ENCODE peak calls at places on chromosomes 4 and X, in six cellular contexts. V is thyroid gland, Q is hepatocyte, J is uterus, Y is testis, P is Calu3. A is an unnamed sample.

GRCh38 chrX:107704181-107704580 is 71.4 kb downstream of the TSC22D3 start:
- DNase-seq in P (no peak), V (peak), Q (no peak), Y (no peak), J (no peak), A (no peak)

GRCh38 chr4:122854860-122855259 is 28.2 kb downstream of the FGF2 start:
- DNase-seq in Q (no peak), Y (no peak), J (no peak), P (peak), V (no peak), A (no peak)

GRCh38 chrX:77415161-77415560 is 32.0 kb upstream of the FGF16 start:
- DNase-seq in V (no peak), J (no peak), Q (no peak), Y (no peak), P (no peak), A (no peak)

GRCh38 chr4:166087569-166087968 is 214.5 kb downstream of the TLL1 start:
- DNase-seq in V (no peak), Y (no peak), Q (no peak), P (no peak), J (no peak), A (no peak)

GRCh38 chr4:56870927-56871326 is 36.8 kb upstream of the REST start:
- DNase-seq in P (no peak), V (no peak), Y (no peak), J (no peak), Q (peak), A (no peak)

GRCh38 chr4:186724048-186724860 is 598 bp upstream of the FAT1 start:
- DNase-seq in Y (peak), J (peak), Q (peak), V (peak), P (no peak), A (no peak)

GRCh38 chr4:92381640-92382039 is 77.9 kb downstream of the GRID2 start:
- DNase-seq in J (no peak), P (no peak), V (no peak), Q (no peak), Y (no peak), A (no peak)

GRCh38 chr4:107719211-107719926 is 665 bp downstream of the PAPSS1 start:
- DNase-seq in V (peak), P (peak), J (peak), Q (no peak), Y (no peak), A (peak)

GRCh38 chrX:74090049-74090448 is 213.9 kb upstream of the ZCCHC13 start:
- DNase-seq in Q (no peak), V (no peak), P (no peak), Y (no peak), J (no peak), A (no peak)

GRCh38 chr4:151418385-151418784 is 9.4 kb downstream of the FHIP1A start:
- DNase-seq in J (no peak), P (peak), Q (peak), V (peak), Y (no peak), A (no peak)

GRCh38 chrX:3743821-3744439 is 30.5 kb upstream of the PRKX start:
- DNase-seq in P (no peak), Q (no peak), Y (no peak), V (no peak), J (no peak), A (no peak)

GRCh38 chr4:85953651-85954018 is 406.2 kb downstream of the MAPK10 start:
- DNase-seq in V (peak), Q (peak), J (no peak), Y (no peak), P (peak), A (no peak)

GRCh38 chr4:54539500-54540029 is 118.2 kb upstream of the KIT start:
- DNase-seq in Y (peak), P (peak), V (peak), J (no peak), Q (peak), A (no peak)

GRCh38 chr4:164997324-164997723 is 19.9 kb upstream of the TRIM61 start:
- DNase-seq in Y (no peak), Q (no peak), P (peak), J (no peak), V (no peak), A (no peak)
- TF ChIP-seq CTCF in Y (no peak), Q (peak), P (peak), J (no peak), V (no peak), A (peak)

DNA sequence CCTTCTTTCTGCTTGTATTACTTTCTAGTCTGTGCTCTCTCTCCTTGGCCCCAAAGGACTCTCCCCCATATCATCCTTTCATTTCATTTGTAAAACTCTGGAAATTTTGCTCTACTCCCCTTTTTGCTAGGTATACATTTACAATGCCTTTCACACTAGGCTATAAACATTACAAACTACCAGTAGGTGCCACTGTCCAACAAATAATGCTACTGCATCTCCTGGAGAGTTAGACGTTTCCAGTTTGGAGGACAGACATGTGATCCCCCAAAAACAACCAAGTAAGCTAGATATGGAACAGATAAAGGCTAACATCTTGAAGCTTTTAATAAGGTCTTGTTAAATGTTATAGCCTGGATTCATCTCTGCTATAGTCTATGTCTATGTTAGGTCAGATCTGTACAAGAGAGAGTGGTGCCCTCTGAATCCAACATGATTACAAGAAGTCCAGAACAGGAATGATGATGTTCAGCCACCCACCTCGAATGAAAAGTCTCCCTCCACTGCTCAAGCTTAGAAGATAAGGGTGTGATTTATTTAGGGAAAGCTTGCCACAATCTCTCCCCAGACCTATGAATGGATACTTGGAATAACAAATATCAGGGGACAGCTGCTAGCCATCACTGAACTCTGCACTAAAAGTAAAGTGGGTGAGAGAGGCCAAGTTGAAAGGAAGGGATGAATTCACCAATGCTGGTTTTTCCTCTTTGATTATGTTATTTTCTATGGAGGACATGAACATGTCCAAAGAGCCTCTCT is 14.3 kb downstream of the CBR4 start:
- DNase-seq in V (no peak), P (no peak), J (no peak), Y (no peak), Q (no peak), A (no peak)
- TF ChIP-seq CTCF in V (no peak), P (no peak), J (peak), Y (no peak), Q (peak), A (peak)

GRCh38 chr4:143713556-143714289 is 13.2 kb upstream of the FREM3 start:
- DNase-seq in P (no peak), V (no peak), Y (no peak), Q (no peak), J (no peak), A (no peak)

GRCh38 chr4:143714290-143714625 is 13.8 kb upstream of the FREM3 start:
- DNase-seq in Y (no peak), V (no peak), J (no peak), P (no peak), Q (no peak), A (no peak)

DNA sequence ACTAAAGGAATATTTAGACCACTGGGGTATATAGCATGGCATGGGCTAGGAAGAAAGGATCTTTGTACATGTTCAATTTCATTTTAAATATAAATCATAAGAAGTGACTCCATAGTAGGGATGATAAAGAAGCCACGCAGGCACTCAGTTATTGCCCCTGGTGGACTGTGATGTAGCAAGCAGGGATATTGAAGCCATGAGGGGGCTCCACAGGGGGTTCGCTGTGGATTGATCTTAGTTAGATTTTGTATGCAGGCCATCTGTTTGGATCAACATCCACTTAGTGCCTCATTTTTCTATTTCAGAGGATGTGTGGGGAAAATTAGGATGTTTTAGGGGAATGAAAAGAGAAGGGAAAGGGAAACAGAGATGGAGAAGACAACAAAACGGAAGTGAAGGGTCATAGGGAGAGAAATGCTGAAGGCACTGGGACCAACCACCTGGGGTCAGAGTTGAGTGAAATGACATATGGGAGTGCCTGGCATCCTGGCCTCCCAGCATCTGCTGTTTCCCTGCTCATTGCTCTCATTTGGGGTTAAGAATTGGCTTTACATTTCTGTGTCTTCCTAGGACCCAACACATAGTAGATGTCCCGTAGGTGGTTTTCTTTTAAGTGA is 11.2 kb upstream of the FREM3 start:
- DNase-seq in V (no peak), J (no peak), Y (no peak), Q (no peak), P (no peak), A (no peak)
- TF ChIP-seq CTCF in V (no peak), J (no peak), Y (no peak), Q (no peak), P (no peak), A (no peak)

GRCh38 chr4:139779653-139780052 is 114.0 kb downstream of the MGST2 start:
- DNase-seq in J (no peak), Y (no peak), Q (no peak), V (no peak), P (no peak), A (no peak)
- TF ChIP-seq CTCF in J (no peak), Y (no peak), Q (no peak), V (no peak), P (no peak), A (no peak)

GRCh38 chrX:30635630-30636029 is 17.6 kb upstream of the GK start:
- DNase-seq in J (no peak), Y (no peak), P (peak), V (no peak), Q (no peak), A (no peak)
- TF ChIP-seq CTCF in J (no peak), Y (no peak), P (no peak), V (no peak), Q (peak), A (peak)

GRCh38 chrX:10015711-10016515 is 48.8 kb downstream of the CLDN34 start:
- DNase-seq in Q (peak), P (peak), V (peak), Y (no peak), J (peak), A (peak)
- TF ChIP-seq CTCF in Q (no peak), P (no peak), V (no peak), Y (no peak), J (no peak), A (peak)